ENCODE peak calls at places on chromosomes 6 and 20, in four cellular contexts. One of them, this sample, is unnamed.

GRCh38 chr20:44861547-44862006 is 23.9 kb upstream of the YWHAB start:
- DNase-seq in ACHN: no peak
- DNase-seq in endothelial cell: no peak
- DNase-seq in lung: no peak
- DNase-seq in this sample: no peak

GRCh38 chr6:107180114-107180513 is 64.8 kb upstream of the BEND3 start:
- DNase-seq in ACHN: no peak
- DNase-seq in endothelial cell: no peak
- DNase-seq in lung: no peak
- DNase-seq in this sample: no peak

GRCh38 chr6:4953440-4953839 is 50.4 kb downstream of the RPP40 start:
- DNase-seq in ACHN: no peak
- DNase-seq in endothelial cell: no peak
- DNase-seq in lung: no peak
- DNase-seq in this sample: no peak

GRCh38 chr20:32535953-32536823 is 48.9 kb downstream of the NOL4L start:
- DNase-seq in ACHN: no peak
- DNase-seq in endothelial cell: peak
- DNase-seq in lung: no peak
- DNase-seq in this sample: no peak

GRCh38 chr6:45812937-45813336 is 202.7 kb downstream of the CLIC5 start:
- DNase-seq in ACHN: no peak
- DNase-seq in endothelial cell: no peak
- DNase-seq in lung: no peak
- DNase-seq in this sample: no peak

GRCh38 chr6:28312939-28313338 is 23.0 kb downstream of the ZSCAN31 start:
- DNase-seq in ACHN: no peak
- DNase-seq in endothelial cell: no peak
- DNase-seq in lung: no peak
- DNase-seq in this sample: no peak

GRCh38 chr20:63738687-63739128 is 868 bp upstream of the SLC2A4RG start:
- DNase-seq in ACHN: peak
- DNase-seq in endothelial cell: peak
- DNase-seq in lung: peak
- DNase-seq in this sample: peak

GRCh38 chr6:164107297-164107995 is 692.9 kb downstream of the QKI start:
- DNase-seq in ACHN: no peak
- DNase-seq in endothelial cell: no peak
- DNase-seq in lung: no peak
- DNase-seq in this sample: no peak

GRCh38 chr6:66403965-66404364 is 696.9 kb upstream of the EYS start:
- DNase-seq in ACHN: no peak
- DNase-seq in endothelial cell: no peak
- DNase-seq in lung: no peak
- DNase-seq in this sample: no peak

GRCh38 chr6:16276991-16277981 is 38.9 kb downstream of the GMPR start:
- DNase-seq in ACHN: peak
- DNase-seq in endothelial cell: peak
- DNase-seq in lung: peak
- DNase-seq in this sample: peak

GRCh38 chr6:29737707-29738630 is 14.7 kb downstream of the HLA-F start:
- DNase-seq in ACHN: peak
- DNase-seq in endothelial cell: peak
- DNase-seq in lung: peak
- DNase-seq in this sample: peak

GRCh38 chr20:48574383-48574782 is 253.4 kb downstream of the PREX1 start:
- DNase-seq in ACHN: no peak
- DNase-seq in endothelial cell: no peak
- DNase-seq in lung: no peak
- DNase-seq in this sample: no peak

This sample was measured in prostate gland.